ENCODE peak calls at places on chromosomes 16 and 17, in eight cellular contexts. R is right lobe of liver; K is lung; J is ovary; X is heart left ventricle; V is psoas muscle; D is CD4-positive, CD25-positive, alpha-beta regulatory T cell; O is sigmoid colon. M is an unnamed sample.

GRCh38 chr17:49703557-49704277 is 4.0 kb downstream of the SLC35B1 start:
- DNase-seq in O (no peak), X (peak), R (peak), J (no peak), D (no peak), V (no peak), K (peak), M (peak)

GRCh38 chr16:56478228-56479049 is 27.1 kb downstream of the OGFOD1 start:
- DNase-seq in O (no peak), V (no peak), D (no peak), J (no peak), K (no peak), X (no peak), R (no peak), M (no peak)

GRCh38 chr17:29383687-29384086 is 6.5 kb upstream of the TAOK1 start:
- DNase-seq in O (no peak), K (no peak), D (no peak), J (no peak), R (no peak), V (no peak), X (no peak), M (peak)

GRCh38 chr17:19329136-19329535 is 33.4 kb downstream of the B9D1 start:
- DNase-seq in R (peak), K (no peak), J (no peak), D (no peak), X (no peak), O (peak), V (no peak), M (no peak)

GRCh38 chr16:19707699-19708497 is 10.1 kb downstream of the KNOP1 start:
- DNase-seq in K (no peak), V (no peak), X (no peak), D (no peak), R (no peak), J (no peak), O (peak), M (no peak)

GRCh38 chr17:13024526-13025263 is 6.9 kb upstream of the ELAC2 start:
- DNase-seq in K (peak), V (peak), X (peak), O (no peak), R (peak), D (peak), J (peak), M (peak)

GRCh38 chr16:72493681-72494415 is 321.9 kb upstream of the PMFBP1 start:
- DNase-seq in J (no peak), O (no peak), K (no peak), X (no peak), R (no peak), D (no peak), V (no peak), M (no peak)

GRCh38 chr17:64118452-64118979 is 11.4 kb downstream of the ERN1 start:
- DNase-seq in O (peak), K (peak), R (peak), D (no peak), X (peak), V (peak), J (peak), M (peak)

GRCh38 chr16:73076291-73076959 is 28.5 kb upstream of the ZFHX3 start:
- DNase-seq in J (no peak), K (no peak), V (no peak), D (no peak), R (no peak), O (peak), X (no peak), M (no peak)

GRCh38 chr16:3152022-3152272 is 17.1 kb downstream of the ZNF213 start:
- DNase-seq in V (no peak), K (no peak), D (no peak), X (no peak), R (no peak), J (no peak), O (no peak), M (no peak)

GRCh38 chr17:36085710-36086268 is 4.2 kb downstream of the CCL3 start:
- DNase-seq in X (no peak), D (no peak), J (no peak), V (no peak), K (no peak), R (no peak), O (no peak), M (no peak)

GRCh38 chr16:84692451-84692850 is 7.3 kb upstream of the USP10 start:
- DNase-seq in R (no peak), O (no peak), K (no peak), J (no peak), X (no peak), V (no peak), D (no peak), M (no peak)

GRCh38 chr17:32274101-32274500 is 8.5 kb downstream of the RHBDL3 start:
- DNase-seq in D (no peak), X (no peak), J (no peak), O (no peak), V (no peak), R (no peak), K (no peak), M (no peak)

GRCh38 chr16:50916040-50916439 is 174.2 kb downstream of the CYLD start:
- DNase-seq in X (no peak), V (no peak), R (no peak), O (no peak), J (no peak), D (no peak), K (no peak), M (no peak)

GRCh38 chr16:75532142-75532765 is 3.7 kb downstream of the CHST5 start:
- DNase-seq in J (no peak), K (no peak), O (no peak), D (no peak), R (no peak), X (no peak), V (no peak), M (no peak)

GRCh38 chr17:75652934-75653549 is 13.9 kb downstream of the RECQL5 start:
- DNase-seq in O (peak), X (no peak), V (no peak), J (no peak), D (no peak), K (no peak), R (no peak), M (no peak)

GRCh38 chr17:57442914-57443571 is 186.7 kb downstream of the MSI2 start:
- DNase-seq in O (no peak), V (peak), J (peak), X (peak), R (no peak), D (peak), K (no peak), M (peak)

GRCh38 chr17:16419074-16419928 is 3.9 kb downstream of the TRPV2 start:
- DNase-seq in O (peak), R (no peak), K (no peak), V (peak), D (no peak), X (no peak), J (no peak), M (no peak)

GRCh38 chr16:2015117-2015946 is 4.3 kb upstream of the NPW start:
- DNase-seq in O (no peak), J (no peak), X (no peak), D (no peak), R (no peak), V (peak), K (no peak), M (peak)

GRCh38 chr17:64172510-64172909 is 42.6 kb upstream of the ERN1 start:
- DNase-seq in R (no peak), K (no peak), X (no peak), J (no peak), O (no peak), D (no peak), V (no peak), M (no peak)

GRCh38 chr17:40244255-40244654 is 25.2 kb downstream of the WIPF2 start:
- DNase-seq in O (no peak), X (no peak), J (no peak), V (no peak), D (no peak), K (no peak), R (no peak), M (no peak)

GRCh38 chr17:7280519-7281073 is 922 bp upstream of the SLC2A4 start:
- DNase-seq in O (peak), R (peak), J (peak), X (peak), K (peak), V (peak), D (peak), M (peak)

GRCh38 chr17:50516980-50517379 is 8.7 kb downstream of the MYCBPAP start:
- DNase-seq in J (no peak), O (no peak), D (no peak), K (no peak), V (no peak), R (no peak), X (no peak), M (no peak)

GRCh38 chr17:13600475-13601316 is 1.0 kb downstream of the HS3ST3A1 start:
- DNase-seq in D (no peak), O (no peak), J (peak), V (no peak), K (no peak), R (no peak), X (no peak), M (no peak)

GRCh38 chr16:89319883-89320716 is 102.6 kb downstream of the ZNF778 start:
- DNase-seq in X (peak), K (no peak), V (peak), O (peak), J (peak), R (no peak), D (no peak), M (peak)

GRCh38 chr17:66726371-66726770 is 108.5 kb upstream of the CACNG5 start:
- DNase-seq in J (no peak), K (no peak), D (no peak), O (peak), R (no peak), V (no peak), X (no peak), M (no peak)

GRCh38 chr16:61274211-61274610 is 762.0 kb downstream of the CDH8 start:
- DNase-seq in K (no peak), R (no peak), V (no peak), D (no peak), X (no peak), O (no peak), J (no peak), M (no peak)

GRCh38 chr16:27638833-27639587 is 89.1 kb downstream of the KATNIP start:
- DNase-seq in V (no peak), O (no peak), R (no peak), D (no peak), J (no peak), X (no peak), K (no peak), M (peak)

GRCh38 chr17:9843152-9844010 is 17.7 kb downstream of the GLP2R start:
- DNase-seq in O (no peak), K (no peak), V (no peak), X (no peak), J (no peak), R (no peak), D (no peak), M (no peak)

GRCh38 chr17:74736423-74737298 is at the start of gene RAB37:
- DNase-seq in K (no peak), D (peak), O (no peak), V (peak), J (no peak), X (no peak), R (peak), M (peak)

GRCh38 chr16:27245276-27246231 is 23.0 kb downstream of the NSMCE1 start:
- DNase-seq in D (no peak), R (peak), V (peak), X (peak), O (peak), K (no peak), J (peak), M (no peak)

GRCh38 chr16:49015189-49015540 is 266.5 kb downstream of the CBLN1 start:
- DNase-seq in D (no peak), O (no peak), V (no peak), X (no peak), J (no peak), K (no peak), R (no peak), M (no peak)

GRCh38 chr16:66370786-66371684 is 4.5 kb downstream of the CDH5 start:
- DNase-seq in V (no peak), O (no peak), J (peak), K (no peak), R (no peak), D (no peak), X (no peak), M (no peak)

GRCh38 chr17:846901-847777 is 65.0 kb downstream of the MRM3 start:
- DNase-seq in J (no peak), O (no peak), K (no peak), D (no peak), X (peak), V (no peak), R (no peak), M (no peak)

GRCh38 chr16:70709961-70710360 is 24.1 kb upstream of the MTSS2 start:
- DNase-seq in K (no peak), J (no peak), O (no peak), V (no peak), R (peak), X (no peak), D (no peak), M (no peak)

DNA sequence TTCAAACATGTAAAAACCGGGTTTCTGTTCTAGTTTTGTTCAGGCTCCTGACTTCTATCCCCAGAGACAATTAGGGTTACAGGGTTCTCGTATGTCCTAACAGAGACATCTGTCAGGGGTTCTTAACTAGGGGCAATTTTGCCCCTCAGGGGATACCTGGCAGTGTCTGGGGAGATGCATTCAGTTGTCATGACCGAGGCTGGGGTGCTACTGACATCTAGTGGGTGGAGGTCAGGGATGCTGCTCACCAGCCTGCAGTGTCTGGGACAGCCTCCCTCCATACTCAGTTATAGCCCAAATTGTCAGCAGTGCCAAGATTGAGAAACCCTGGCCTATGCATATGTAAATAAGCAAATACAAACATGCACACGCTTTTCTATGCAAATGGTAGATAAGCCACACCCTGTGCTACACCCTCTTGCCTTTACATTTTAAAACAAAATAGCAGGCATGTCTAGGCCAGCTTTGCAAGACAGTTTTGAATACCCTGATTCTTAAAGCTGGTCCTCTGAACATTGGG is 37.4 kb downstream of the CLEC16A start:
- DNase-seq in J (no peak), D (peak), X (no peak), V (no peak), R (no peak), K (no peak), O (no peak), M (no peak)
- H3K27ac ChIP-seq in J (no peak), D (no peak), X (no peak), V (no peak), R (no peak), K (no peak), O (no peak), M (no peak)

DNA sequence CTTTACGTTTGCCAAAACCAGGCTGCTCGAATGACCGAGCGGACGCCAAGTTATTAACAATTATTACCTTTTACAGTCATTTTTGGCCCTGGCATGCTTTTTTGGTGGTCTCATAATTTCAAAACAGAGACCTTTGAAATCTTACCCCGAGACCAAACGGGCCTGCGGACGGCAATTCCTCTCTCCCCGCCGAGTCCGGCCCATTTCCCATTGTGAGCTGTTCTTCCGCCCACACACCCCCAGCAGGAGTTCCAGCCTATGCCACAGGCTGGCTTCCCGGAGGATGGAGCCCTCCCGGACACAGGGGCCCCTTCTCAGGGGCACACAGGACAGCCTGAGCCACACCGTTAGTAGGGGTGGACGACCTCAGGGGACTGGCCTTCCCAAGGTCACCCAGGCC is 130.8 kb downstream of the C16orf95 start:
- DNase-seq in R (no peak), D (no peak), O (no peak), K (no peak), J (no peak), V (no peak), X (no peak), M (no peak)
- H3K27ac ChIP-seq in R (no peak), D (no peak), O (no peak), K (no peak), J (no peak), V (no peak), X (no peak), M (no peak)

DNA sequence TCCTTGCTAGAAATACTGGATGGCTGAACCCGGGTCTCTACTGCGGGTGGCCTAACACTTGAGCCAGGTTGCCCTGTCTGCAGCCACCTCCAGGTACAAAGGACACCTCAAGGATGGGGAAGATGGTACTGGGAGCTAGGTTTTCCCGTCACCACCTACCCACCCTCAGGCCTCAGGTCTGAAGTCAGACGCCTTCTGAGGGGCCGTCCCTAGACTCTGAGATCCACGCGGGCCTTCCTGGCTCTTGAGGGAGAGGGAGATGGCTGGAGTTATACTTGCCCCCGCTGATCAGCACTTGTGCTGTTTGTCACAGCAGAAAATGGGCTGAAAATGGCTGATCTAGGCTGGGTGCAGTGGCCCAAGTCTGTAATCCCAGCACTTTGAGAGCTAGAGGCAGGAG is 10.6 kb downstream of the TRPV3 start:
- DNase-seq in X (no peak), V (peak), R (no peak), K (no peak), D (no peak), J (no peak), O (no peak), M (no peak)
- H3K27ac ChIP-seq in X (no peak), V (no peak), R (no peak), K (no peak), D (no peak), J (no peak), O (no peak), M (no peak)

GRCh38 chr17:80455328-80455710 is 21.1 kb downstream of the NPTX1 start:
- DNase-seq in V (peak), D (no peak), J (no peak), X (peak), R (no peak), K (no peak), O (no peak), M (peak)
- H3K27ac ChIP-seq in V (peak), D (peak), J (peak), X (peak), R (peak), K (peak), O (peak), M (peak)